ENCODE peak calls at places on chromosomes 6 and 20, in nine cellular contexts. N, I, R, P, G, Q, H, X and C are unnamed samples.

GRCh38 chr20:57310821-57311514 is 18.6 kb upstream of the SPO11 start:
- DNase-seq in N (no peak), I (no peak), R (no peak), P (no peak), G (no peak), Q (no peak), H (no peak), X (no peak), C (no peak)

GRCh38 chr20:9119776-9120175 is 50.9 kb downstream of the PLCB4 start:
- DNase-seq in N (no peak), I (no peak), R (peak), P (no peak), G (no peak), Q (no peak), H (no peak), X (no peak), C (peak)

GRCh38 chr6:150684715-150685459 is 85.2 kb downstream of the PLEKHG1 start:
- DNase-seq in N (no peak), I (no peak), R (no peak), P (peak), G (no peak), Q (peak), H (no peak), X (no peak), C (no peak)

GRCh38 chr20:20731945-20732296 is 19.5 kb upstream of the RALGAPA2 start:
- DNase-seq in N (peak), I (no peak), R (no peak), P (peak), G (no peak), Q (no peak), H (no peak), X (no peak), C (no peak)

GRCh38 chr6:52361945-52362442 is at the start of gene PAQR8:
- DNase-seq in N (peak), I (no peak), R (peak), P (peak), G (no peak), Q (peak), H (peak), X (peak), C (no peak)

GRCh38 chr20:24341781-24342180 is 127.6 kb upstream of the SYNDIG1 start:
- DNase-seq in N (peak), I (peak), R (no peak), P (no peak), G (no peak), Q (no peak), H (no peak), X (no peak), C (no peak)

GRCh38 chr20:12466915-12467314 is 541.9 kb upstream of the SPTLC3 start:
- DNase-seq in N (no peak), I (no peak), R (no peak), P (no peak), G (no peak), Q (no peak), H (no peak), X (no peak), C (no peak)

GRCh38 chr6:159169193-159169555 is at the start of gene FNDC1:
- DNase-seq in N (no peak), I (no peak), R (no peak), P (no peak), G (no peak), Q (peak), H (peak), X (no peak), C (no peak)

GRCh38 chr6:1696495-1696850 is 86.8 kb downstream of the FOXC1 start:
- DNase-seq in N (no peak), I (no peak), R (no peak), P (no peak), G (no peak), Q (no peak), H (no peak), X (no peak), C (no peak)

GRCh38 chr20:9262653-9263194 is 193.8 kb downstream of the PLCB4 start:
- DNase-seq in N (no peak), I (no peak), R (no peak), P (no peak), G (no peak), Q (no peak), H (no peak), X (no peak), C (no peak)

GRCh38 chr20:61744691-61745396 is 320.8 kb downstream of the TAF4 start:
- DNase-seq in N (peak), I (no peak), R (no peak), P (no peak), G (peak), Q (no peak), H (peak), X (no peak), C (peak)

GRCh38 chr6:142301421-142302391 is at the start of gene ADGRG6:
- DNase-seq in N (peak), I (no peak), R (peak), P (no peak), G (no peak), Q (peak), H (peak), X (no peak), C (no peak)

GRCh38 chr6:4466769-4467480 is 309.3 kb upstream of the CDYL start:
- DNase-seq in N (peak), I (no peak), R (no peak), P (no peak), G (no peak), Q (no peak), H (no peak), X (no peak), C (no peak)

GRCh38 chr20:36301359-36302119 is 4.6 kb upstream of the DLGAP4 start:
- DNase-seq in N (no peak), I (no peak), R (no peak), P (no peak), G (no peak), Q (no peak), H (no peak), X (no peak), C (no peak)

GRCh38 chr20:62568045-62568389 is 74.3 kb upstream of the SLCO4A1 start:
- DNase-seq in N (no peak), I (no peak), R (no peak), P (no peak), G (no peak), Q (no peak), H (no peak), X (no peak), C (no peak)

GRCh38 chr6:5499644-5500306 is 238.5 kb downstream of the FARS2 start:
- DNase-seq in N (peak), I (peak), R (no peak), P (no peak), G (no peak), Q (no peak), H (no peak), X (no peak), C (no peak)

GRCh38 chr6:166262738-166263515 is 45.3 kb downstream of the PRR18 start:
- DNase-seq in N (no peak), I (no peak), R (no peak), P (no peak), G (no peak), Q (no peak), H (no peak), X (no peak), C (no peak)

GRCh38 chr6:144320746-144321145 is 35.6 kb downstream of the UTRN start:
- DNase-seq in N (no peak), I (no peak), R (no peak), P (no peak), G (no peak), Q (no peak), H (no peak), X (no peak), C (no peak)

GRCh38 chr20:51121901-51122412 is 99.0 kb upstream of the KCNG1 start:
- DNase-seq in N (peak), I (no peak), R (no peak), P (no peak), G (no peak), Q (no peak), H (no peak), X (no peak), C (no peak)

GRCh38 chr6:14727494-14728395 is 518.1 kb upstream of the JARID2 start:
- DNase-seq in N (no peak), I (no peak), R (peak), P (no peak), G (no peak), Q (no peak), H (no peak), X (no peak), C (no peak)

GRCh38 chr20:48076772-48077171 is 291.5 kb upstream of the SULF2 start:
- DNase-seq in N (no peak), I (no peak), R (no peak), P (no peak), G (no peak), Q (no peak), H (no peak), X (no peak), C (no peak)

GRCh38 chr20:63218701-63219446 is 2.9 kb upstream of the YTHDF1 start:
- DNase-seq in N (no peak), I (no peak), R (no peak), P (no peak), G (no peak), Q (no peak), H (no peak), X (no peak), C (no peak)

GRCh38 chr6:144195671-144196070 is 45.4 kb downstream of the STX11 start:
- DNase-seq in N (no peak), I (no peak), R (no peak), P (no peak), G (peak), Q (no peak), H (no peak), X (no peak), C (peak)

GRCh38 chr20:58693226-58694006 is 816 bp downstream of the NPEPL1 start:
- DNase-seq in N (no peak), I (no peak), R (peak), P (no peak), G (no peak), Q (peak), H (no peak), X (no peak), C (no peak)

GRCh38 chr6:69735029-69735428 is 61.8 kb downstream of the LMBRD1 start:
- DNase-seq in N (no peak), I (no peak), R (no peak), P (no peak), G (no peak), Q (no peak), H (no peak), X (no peak), C (no peak)

GRCh38 chr6:161292145-161292544 is 18.3 kb upstream of the AGPAT4 start:
- DNase-seq in N (no peak), I (no peak), R (no peak), P (no peak), G (no peak), Q (no peak), H (no peak), X (no peak), C (no peak)

GRCh38 chr20:57724610-57725405 is 15.0 kb upstream of the PMEPA1 start:
- DNase-seq in N (no peak), I (no peak), R (no peak), P (no peak), G (no peak), Q (no peak), H (no peak), X (no peak), C (no peak)

GRCh38 chr6:72218125-72218524 is 331.8 kb downstream of the RIMS1 start:
- DNase-seq in N (peak), I (no peak), R (peak), P (no peak), G (no peak), Q (no peak), H (no peak), X (no peak), C (no peak)

GRCh38 chr20:25269057-25269832 is 21.4 kb downstream of the PYGB start:
- DNase-seq in N (no peak), I (no peak), R (no peak), P (no peak), G (no peak), Q (peak), H (no peak), X (no peak), C (no peak)

GRCh38 chr20:62944746-62945145 is 6.8 kb downstream of the GID8 start:
- DNase-seq in N (no peak), I (no peak), R (no peak), P (no peak), G (no peak), Q (no peak), H (no peak), X (no peak), C (no peak)

GRCh38 chr20:1965520-1966278 is 28.2 kb downstream of the PDYN start:
- DNase-seq in N (peak), I (no peak), R (peak), P (peak), G (peak), Q (peak), H (peak), X (no peak), C (no peak)

GRCh38 chr6:145498425-145498824 is 236.9 kb downstream of the EPM2A start:
- DNase-seq in N (no peak), I (no peak), R (no peak), P (no peak), G (no peak), Q (no peak), H (no peak), X (no peak), C (no peak)

GRCh38 chr20:13102237-13102636 is 93.5 kb downstream of the SPTLC3 start:
- DNase-seq in N (no peak), I (no peak), R (no peak), P (no peak), G (no peak), Q (no peak), H (no peak), X (no peak), C (no peak)

GRCh38 chr20:48196006-48196405 is 410.7 kb upstream of the SULF2 start:
- DNase-seq in N (no peak), I (no peak), R (no peak), P (no peak), G (no peak), Q (no peak), H (no peak), X (no peak), C (no peak)

GRCh38 chr20:19958243-19958642 is 58.9 kb upstream of the NAA20 start:
- DNase-seq in N (no peak), I (no peak), R (no peak), P (no peak), G (no peak), Q (no peak), H (no peak), X (no peak), C (no peak)

GRCh38 chr6:34514593-34515472 is 41.3 kb downstream of the SPDEF start:
- DNase-seq in N (peak), I (no peak), R (no peak), P (no peak), G (peak), Q (no peak), H (peak), X (no peak), C (no peak)
- H3K4me3 ChIP-seq in N (no peak), I (no peak), R (no peak), P (no peak), G (peak), Q (no peak), H (no peak), X (no peak), C (no peak)

GRCh38 chr6:168616807-168617756 is 176.1 kb downstream of the SMOC2 start:
- DNase-seq in N (no peak), I (no peak), R (no peak), P (no peak), G (no peak), Q (no peak), H (no peak), X (no peak), C (no peak)
- TF ChIP-seq CTCF in N (no peak), I (no peak), R (no peak), P (no peak), G (no peak), Q (peak), H (peak), X (peak), C (no peak)

GRCh38 chr20:49319204-49319809 is 41.5 kb upstream of the ZNFX1 start:
- DNase-seq in N (no peak), I (no peak), R (no peak), P (no peak), G (no peak), Q (no peak), H (no peak), X (no peak), C (no peak)

GRCh38 chr20:49316704-49317103 is 38.8 kb upstream of the ZNFX1 start:
- DNase-seq in N (no peak), I (no peak), R (no peak), P (no peak), G (no peak), Q (no peak), H (no peak), X (no peak), C (no peak)

GRCh38 chr20:49320460-49320859 is 42.6 kb upstream of the ZNFX1 start:
- DNase-seq in N (peak), I (no peak), R (no peak), P (no peak), G (no peak), Q (no peak), H (no peak), X (no peak), C (peak)

GRCh38 chr20:49318091-49318429 is 40.2 kb upstream of the ZNFX1 start:
- DNase-seq in N (no peak), I (no peak), R (no peak), P (no peak), G (no peak), Q (no peak), H (no peak), X (no peak), C (no peak)

GRCh38 chr20:49318430-49319203 is 40.8 kb upstream of the ZNFX1 start:
- DNase-seq in N (no peak), I (no peak), R (no peak), P (no peak), G (no peak), Q (no peak), H (peak), X (no peak), C (no peak)
- H3K4me3 ChIP-seq in N (no peak), I (no peak), R (no peak), P (peak), G (no peak), Q (peak), H (peak), X (peak), C (peak)

GRCh38 chr6:100673641-100674040 is 207.5 kb downstream of the ASCC3 start:
- DNase-seq in N (no peak), I (no peak), R (no peak), P (no peak), G (no peak), Q (no peak), H (no peak), X (no peak), C (no peak)

GRCh38 chr6:100677240-100677639 is 203.9 kb downstream of the ASCC3 start:
- DNase-seq in N (no peak), I (no peak), R (no peak), P (no peak), G (no peak), Q (no peak), H (no peak), X (no peak), C (no peak)

DNA sequence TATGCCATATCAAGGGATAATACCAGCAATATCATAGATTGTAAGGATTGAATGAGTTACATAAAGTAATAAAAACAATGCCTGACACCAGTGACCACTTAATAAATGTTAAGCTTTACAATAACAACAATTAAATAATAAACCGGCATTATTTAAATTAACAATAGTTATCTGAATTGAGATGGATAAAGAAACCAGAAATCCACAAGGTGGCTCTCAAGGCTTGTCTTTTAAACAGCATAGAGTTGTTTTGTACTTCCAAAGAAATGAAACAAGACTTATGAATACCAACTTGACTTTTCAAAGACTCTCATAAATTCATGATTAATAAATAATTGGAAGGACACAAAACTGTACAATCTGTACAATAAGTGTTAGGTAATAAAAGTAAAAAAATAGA is 203.1 kb downstream of the ASCC3 start:
- DNase-seq in N (peak), I (no peak), R (no peak), P (no peak), G (no peak), Q (no peak), H (no peak), X (no peak), C (no peak)
- TF ChIP-seq CTCF in N (no peak), I (peak), R (no peak), P (no peak), G (peak), Q (no peak), H (no peak), X (no peak), C (peak)

GRCh38 chr6:107493158-107494057 is 3.5 kb downstream of the SOBP start:
- DNase-seq in N (peak), I (no peak), R (no peak), P (no peak), G (peak), Q (no peak), H (no peak), X (no peak), C (peak)
- H3K4me3 ChIP-seq in N (peak), I (no peak), R (no peak), P (peak), G (peak), Q (no peak), H (peak), X (peak), C (peak)

GRCh38 chr6:169220068-169220964 is 33.3 kb downstream of the THBS2 start:
- DNase-seq in N (no peak), I (no peak), R (no peak), P (no peak), G (no peak), Q (peak), H (no peak), X (no peak), C (no peak)
- TF ChIP-seq CTCF in N (no peak), I (no peak), R (no peak), P (no peak), G (no peak), Q (no peak), H (no peak), X (no peak), C (no peak)

GRCh38 chr6:133131621-133132020 is 109.5 kb upstream of the EYA4 start:
- DNase-seq in N (no peak), I (no peak), R (no peak), P (no peak), G (no peak), Q (no peak), H (no peak), X (no peak), C (no peak)

GRCh38 chr6:133132092-133132491 is 109.1 kb upstream of the EYA4 start:
- DNase-seq in N (no peak), I (peak), R (no peak), P (no peak), G (no peak), Q (no peak), H (no peak), X (no peak), C (peak)

GRCh38 chr6:133130863-133131262 is 110.3 kb upstream of the EYA4 start:
- DNase-seq in N (peak), I (peak), R (peak), P (peak), G (peak), Q (no peak), H (peak), X (no peak), C (peak)

GRCh38 chr6:133132583-133132982 is 108.6 kb upstream of the EYA4 start:
- DNase-seq in N (no peak), I (peak), R (no peak), P (no peak), G (no peak), Q (no peak), H (no peak), X (no peak), C (no peak)

GRCh38 chr6:133136177-133136896 is 104.8 kb upstream of the EYA4 start:
- DNase-seq in N (no peak), I (no peak), R (no peak), P (no peak), G (no peak), Q (no peak), H (no peak), X (no peak), C (peak)
- H3K4me3 ChIP-seq in N (no peak), I (no peak), R (no peak), P (no peak), G (no peak), Q (no peak), H (no peak), X (no peak), C (no peak)

GRCh38 chr6:155152211-155153076 is 111.4 kb upstream of the CLDN20 start:
- DNase-seq in N (no peak), I (no peak), R (no peak), P (no peak), G (no peak), Q (no peak), H (no peak), X (no peak), C (no peak)
- TF ChIP-seq CTCF in N (peak), I (peak), R (no peak), P (no peak), G (peak), Q (no peak), H (no peak), X (no peak), C (peak)